ENCODE peak calls at places on chromosomes 4 and X, in eight cellular contexts. One of them, this sample, is unnamed.

GRCh38 chrX:111318901-111319300 is 48.6 kb upstream of the CAPN6 start:
- DNase-seq in kidney epithelial cell: no peak
- DNase-seq in A673: no peak
- DNase-seq in HL-60: no peak
- DNase-seq in retinal pigment epithelial cell: no peak
- DNase-seq in lower leg skin: no peak
- DNase-seq in AG09309: no peak
- DNase-seq in vagina: no peak
- DNase-seq in this sample: no peak

GRCh38 chr4:87806520-87806919 is 7.2 kb downstream of the IBSP start:
- DNase-seq in kidney epithelial cell: no peak
- DNase-seq in A673: no peak
- DNase-seq in HL-60: no peak
- DNase-seq in retinal pigment epithelial cell: no peak
- DNase-seq in lower leg skin: no peak
- DNase-seq in AG09309: no peak
- DNase-seq in vagina: no peak
- DNase-seq in this sample: no peak

GRCh38 chr4:33924239-33924638 is 2320.1 kb downstream of the ARAP2 start:
- DNase-seq in kidney epithelial cell: peak
- DNase-seq in A673: no peak
- DNase-seq in HL-60: no peak
- DNase-seq in retinal pigment epithelial cell: peak
- DNase-seq in lower leg skin: no peak
- DNase-seq in AG09309: peak
- DNase-seq in vagina: no peak
- DNase-seq in this sample: peak

GRCh38 chr4:152935661-152936445 is at the start of gene FHDC1:
- DNase-seq in kidney epithelial cell: no peak
- DNase-seq in A673: no peak
- DNase-seq in HL-60: no peak
- DNase-seq in retinal pigment epithelial cell: no peak
- DNase-seq in lower leg skin: no peak
- DNase-seq in AG09309: no peak
- DNase-seq in vagina: no peak
- DNase-seq in this sample: no peak

GRCh38 chr4:83867221-83867620 is 331.3 kb downstream of the GPAT3 start:
- DNase-seq in kidney epithelial cell: no peak
- DNase-seq in A673: no peak
- DNase-seq in HL-60: no peak
- DNase-seq in retinal pigment epithelial cell: no peak
- DNase-seq in lower leg skin: no peak
- DNase-seq in AG09309: no peak
- DNase-seq in vagina: no peak
- DNase-seq in this sample: no peak

GRCh38 chrX:8832582-8833378 is 31.6 kb upstream of the FAM9A start:
- DNase-seq in kidney epithelial cell: no peak
- DNase-seq in A673: no peak
- DNase-seq in HL-60: no peak
- DNase-seq in retinal pigment epithelial cell: no peak
- DNase-seq in lower leg skin: no peak
- DNase-seq in AG09309: no peak
- DNase-seq in vagina: no peak
- DNase-seq in this sample: no peak

GRCh38 chrX:17547658-17548057 is 172.7 kb downstream of the NHS start:
- DNase-seq in kidney epithelial cell: peak
- DNase-seq in A673: no peak
- DNase-seq in HL-60: no peak
- DNase-seq in retinal pigment epithelial cell: peak
- DNase-seq in lower leg skin: peak
- DNase-seq in AG09309: no peak
- DNase-seq in vagina: no peak
- DNase-seq in this sample: peak

GRCh38 chr4:835148-836002 is 9.4 kb upstream of the CPLX1 start:
- DNase-seq in kidney epithelial cell: no peak
- DNase-seq in A673: no peak
- DNase-seq in HL-60: no peak
- DNase-seq in retinal pigment epithelial cell: no peak
- DNase-seq in lower leg skin: no peak
- DNase-seq in AG09309: no peak
- DNase-seq in vagina: no peak
- DNase-seq in this sample: no peak

GRCh38 chr4:13659341-13660070 is 32.0 kb upstream of the BOD1L1 start:
- DNase-seq in kidney epithelial cell: no peak
- DNase-seq in A673: no peak
- DNase-seq in HL-60: no peak
- DNase-seq in retinal pigment epithelial cell: no peak
- DNase-seq in lower leg skin: no peak
- DNase-seq in AG09309: no peak
- DNase-seq in vagina: no peak
- DNase-seq in this sample: no peak

GRCh38 chr4:13653356-13653755 is 25.8 kb upstream of the BOD1L1 start:
- DNase-seq in kidney epithelial cell: no peak
- DNase-seq in A673: no peak
- DNase-seq in HL-60: no peak
- DNase-seq in retinal pigment epithelial cell: no peak
- DNase-seq in lower leg skin: no peak
- DNase-seq in AG09309: no peak
- DNase-seq in vagina: no peak
- DNase-seq in this sample: no peak

GRCh38 chr4:13654158-13654797 is 26.8 kb upstream of the BOD1L1 start:
- DNase-seq in kidney epithelial cell: no peak
- DNase-seq in A673: peak
- DNase-seq in HL-60: peak
- DNase-seq in retinal pigment epithelial cell: no peak
- DNase-seq in lower leg skin: peak
- DNase-seq in AG09309: no peak
- DNase-seq in vagina: no peak
- DNase-seq in this sample: peak

GRCh38 chr4:13657016-13657415 is 29.5 kb upstream of the BOD1L1 start:
- DNase-seq in kidney epithelial cell: no peak
- DNase-seq in A673: no peak
- DNase-seq in HL-60: no peak
- DNase-seq in retinal pigment epithelial cell: no peak
- DNase-seq in lower leg skin: no peak
- DNase-seq in AG09309: no peak
- DNase-seq in vagina: no peak
- DNase-seq in this sample: no peak

DNA sequence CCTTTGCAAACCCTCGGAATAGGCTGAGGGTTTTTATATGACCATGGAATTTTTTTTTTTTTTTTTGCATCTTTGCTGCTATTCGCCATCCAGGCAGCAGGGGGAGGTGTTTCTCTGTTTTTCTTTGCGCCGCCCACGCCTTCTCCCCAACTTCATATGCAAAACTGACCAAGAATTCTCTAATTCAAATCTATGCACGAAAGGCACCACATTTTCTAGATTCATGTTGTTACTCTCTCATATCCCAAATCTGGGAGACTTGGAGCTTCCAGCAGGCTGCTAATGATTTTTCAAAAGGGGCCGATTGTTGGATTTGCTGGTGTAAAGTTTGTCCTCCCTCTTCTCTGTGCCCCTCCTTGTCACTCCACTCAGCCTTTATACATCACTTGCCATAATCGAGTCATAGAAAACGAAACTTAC is 29.1 kb upstream of the BOD1L1 start:
- DNase-seq in kidney epithelial cell: no peak
- DNase-seq in A673: peak
- DNase-seq in HL-60: no peak
- DNase-seq in retinal pigment epithelial cell: no peak
- DNase-seq in lower leg skin: peak
- DNase-seq in AG09309: peak
- DNase-seq in vagina: no peak
- DNase-seq in this sample: peak
- H3K4me3 ChIP-seq in kidney epithelial cell: no peak
- H3K4me3 ChIP-seq in A673: peak
- H3K4me3 ChIP-seq in HL-60: no peak
- H3K4me3 ChIP-seq in retinal pigment epithelial cell: peak
- H3K4me3 ChIP-seq in lower leg skin: no peak
- H3K4me3 ChIP-seq in AG09309: peak
- H3K4me3 ChIP-seq in vagina: no peak
- H3K4me3 ChIP-seq in this sample: peak

GRCh38 chr4:89482248-89482647 is 174.6 kb upstream of the GPRIN3 start:
- DNase-seq in kidney epithelial cell: no peak
- DNase-seq in A673: peak
- DNase-seq in HL-60: no peak
- DNase-seq in retinal pigment epithelial cell: no peak
- DNase-seq in lower leg skin: no peak
- DNase-seq in AG09309: no peak
- DNase-seq in vagina: no peak
- DNase-seq in this sample: no peak

GRCh38 chr4:89482926-89483595 is 175.5 kb upstream of the GPRIN3 start:
- DNase-seq in kidney epithelial cell: no peak
- DNase-seq in A673: no peak
- DNase-seq in HL-60: no peak
- DNase-seq in retinal pigment epithelial cell: no peak
- DNase-seq in lower leg skin: no peak
- DNase-seq in AG09309: no peak
- DNase-seq in vagina: no peak
- DNase-seq in this sample: no peak

GRCh38 chr4:89489338-89489771 is 181.8 kb upstream of the GPRIN3 start:
- DNase-seq in kidney epithelial cell: no peak
- DNase-seq in A673: no peak
- DNase-seq in HL-60: no peak
- DNase-seq in retinal pigment epithelial cell: no peak
- DNase-seq in lower leg skin: no peak
- DNase-seq in AG09309: no peak
- DNase-seq in vagina: no peak
- DNase-seq in this sample: no peak

GRCh38 chr4:89486673-89487072 is 179.1 kb upstream of the GPRIN3 start:
- DNase-seq in kidney epithelial cell: no peak
- DNase-seq in A673: no peak
- DNase-seq in HL-60: no peak
- DNase-seq in retinal pigment epithelial cell: no peak
- DNase-seq in lower leg skin: no peak
- DNase-seq in AG09309: no peak
- DNase-seq in vagina: no peak
- DNase-seq in this sample: no peak

DNA sequence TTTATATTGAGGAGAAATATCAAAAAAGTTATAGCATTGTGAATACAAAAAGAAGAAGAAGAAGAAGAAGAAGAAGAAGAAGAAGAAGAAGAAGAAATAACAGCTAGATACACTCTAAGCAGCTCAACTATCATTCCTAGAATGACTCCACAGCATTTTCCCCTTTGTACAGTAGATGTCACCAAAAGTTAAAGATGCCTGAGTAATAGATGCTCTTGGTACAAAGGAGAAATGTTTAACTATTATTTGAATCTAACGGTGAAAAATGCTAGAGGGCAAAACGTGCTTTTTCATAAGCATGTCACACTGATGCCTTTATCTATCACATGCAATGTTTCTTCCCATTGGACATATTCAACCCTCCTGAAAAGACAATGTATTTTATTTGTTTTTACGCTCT is 178.4 kb upstream of the GPRIN3 start:
- DNase-seq in kidney epithelial cell: no peak
- DNase-seq in A673: no peak
- DNase-seq in HL-60: no peak
- DNase-seq in retinal pigment epithelial cell: no peak
- DNase-seq in lower leg skin: no peak
- DNase-seq in AG09309: no peak
- DNase-seq in vagina: no peak
- DNase-seq in this sample: no peak
- TF ChIP-seq CTCF in kidney epithelial cell: peak
- TF ChIP-seq CTCF in A673: peak
- TF ChIP-seq CTCF in HL-60: no peak
- TF ChIP-seq CTCF in retinal pigment epithelial cell: peak
- TF ChIP-seq CTCF in lower leg skin: no peak
- TF ChIP-seq CTCF in AG09309: peak
- TF ChIP-seq CTCF in vagina: no peak
- TF ChIP-seq CTCF in this sample: peak

GRCh38 chr4:25873632-25874129 is 10.9 kb upstream of the SEL1L3 start:
- DNase-seq in kidney epithelial cell: no peak
- DNase-seq in A673: no peak
- DNase-seq in HL-60: no peak
- DNase-seq in retinal pigment epithelial cell: no peak
- DNase-seq in lower leg skin: no peak
- DNase-seq in AG09309: no peak
- DNase-seq in vagina: no peak
- DNase-seq in this sample: no peak

GRCh38 chr4:25872851-25873631 is 10.3 kb upstream of the SEL1L3 start:
- DNase-seq in kidney epithelial cell: no peak
- DNase-seq in A673: no peak
- DNase-seq in HL-60: no peak
- DNase-seq in retinal pigment epithelial cell: no peak
- DNase-seq in lower leg skin: no peak
- DNase-seq in AG09309: no peak
- DNase-seq in vagina: no peak
- DNase-seq in this sample: no peak

GRCh38 chr4:25878676-25879075 is 15.9 kb upstream of the SEL1L3 start:
- DNase-seq in kidney epithelial cell: no peak
- DNase-seq in A673: no peak
- DNase-seq in HL-60: no peak
- DNase-seq in retinal pigment epithelial cell: no peak
- DNase-seq in lower leg skin: no peak
- DNase-seq in AG09309: no peak
- DNase-seq in vagina: no peak
- DNase-seq in this sample: no peak

GRCh38 chr4:25874641-25875040 is 11.9 kb upstream of the SEL1L3 start:
- DNase-seq in kidney epithelial cell: no peak
- DNase-seq in A673: no peak
- DNase-seq in HL-60: no peak
- DNase-seq in retinal pigment epithelial cell: no peak
- DNase-seq in lower leg skin: no peak
- DNase-seq in AG09309: no peak
- DNase-seq in vagina: no peak
- DNase-seq in this sample: no peak

GRCh38 chr4:25875281-25875745 is 12.5 kb upstream of the SEL1L3 start:
- DNase-seq in kidney epithelial cell: no peak
- DNase-seq in A673: no peak
- DNase-seq in HL-60: no peak
- DNase-seq in retinal pigment epithelial cell: no peak
- DNase-seq in lower leg skin: no peak
- DNase-seq in AG09309: no peak
- DNase-seq in vagina: no peak
- DNase-seq in this sample: no peak
- H3K4me3 ChIP-seq in kidney epithelial cell: no peak
- H3K4me3 ChIP-seq in A673: no peak
- H3K4me3 ChIP-seq in HL-60: no peak
- H3K4me3 ChIP-seq in retinal pigment epithelial cell: no peak
- H3K4me3 ChIP-seq in lower leg skin: no peak
- H3K4me3 ChIP-seq in AG09309: no peak
- H3K4me3 ChIP-seq in vagina: no peak
- H3K4me3 ChIP-seq in this sample: no peak

GRCh38 chrX:152915541-152916241 is 17.8 kb downstream of the ZNF185 start:
- DNase-seq in kidney epithelial cell: no peak
- DNase-seq in A673: peak
- DNase-seq in HL-60: peak
- DNase-seq in retinal pigment epithelial cell: no peak
- DNase-seq in lower leg skin: no peak
- DNase-seq in AG09309: no peak
- DNase-seq in vagina: no peak
- DNase-seq in this sample: peak

GRCh38 chrX:152913915-152914314 is 16.0 kb downstream of the ZNF185 start:
- DNase-seq in kidney epithelial cell: no peak
- DNase-seq in A673: no peak
- DNase-seq in HL-60: no peak
- DNase-seq in retinal pigment epithelial cell: no peak
- DNase-seq in lower leg skin: no peak
- DNase-seq in AG09309: no peak
- DNase-seq in vagina: no peak
- DNase-seq in this sample: no peak

GRCh38 chrX:152912641-152913040 is 14.8 kb downstream of the ZNF185 start:
- DNase-seq in kidney epithelial cell: no peak
- DNase-seq in A673: no peak
- DNase-seq in HL-60: no peak
- DNase-seq in retinal pigment epithelial cell: no peak
- DNase-seq in lower leg skin: no peak
- DNase-seq in AG09309: no peak
- DNase-seq in vagina: no peak
- DNase-seq in this sample: no peak

GRCh38 chrX:152912121-152912520 is 14.3 kb downstream of the ZNF185 start:
- DNase-seq in kidney epithelial cell: no peak
- DNase-seq in A673: peak
- DNase-seq in HL-60: no peak
- DNase-seq in retinal pigment epithelial cell: no peak
- DNase-seq in lower leg skin: no peak
- DNase-seq in AG09309: no peak
- DNase-seq in vagina: no peak
- DNase-seq in this sample: no peak

GRCh38 chrX:152913354-152913753 is 15.5 kb downstream of the ZNF185 start:
- DNase-seq in kidney epithelial cell: no peak
- DNase-seq in A673: no peak
- DNase-seq in HL-60: peak
- DNase-seq in retinal pigment epithelial cell: no peak
- DNase-seq in lower leg skin: no peak
- DNase-seq in AG09309: no peak
- DNase-seq in vagina: no peak
- DNase-seq in this sample: no peak
- TF ChIP-seq CTCF in kidney epithelial cell: no peak
- TF ChIP-seq CTCF in A673: no peak
- TF ChIP-seq CTCF in HL-60: no peak
- TF ChIP-seq CTCF in retinal pigment epithelial cell: no peak
- TF ChIP-seq CTCF in lower leg skin: no peak
- TF ChIP-seq CTCF in AG09309: no peak
- TF ChIP-seq CTCF in vagina: no peak
- TF ChIP-seq CTCF in this sample: no peak

This sample was measured in astrocyte of the cerebellum.